ENCODE peak calls at places on chromosomes 11 and 22, in seven cellular contexts. J is tibial nerve; S is stomach; U is cardiac muscle cell; G is suprapubic skin; Y is right atrium auricular region; O is CD8-positive, alpha-beta memory T cell. B is an unnamed sample. For H3K27me3, the result is how much of the 10 kb centered on the place peaks cover.

GRCh38 chr11:20880094-20880493 is 210.7 kb downstream of the NELL1 start:
- DNase-seq in J (no peak), S (no peak), U (no peak), G (no peak), Y (no peak), O (no peak), B (no peak)

GRCh38 chr11:101448881-101449442 is 134.8 kb downstream of the TRPC6 start:
- DNase-seq in J (no peak), S (no peak), U (no peak), G (no peak), Y (no peak), O (no peak), B (no peak)

GRCh38 chr11:27254744-27255446 is 108.1 kb downstream of the CCDC34 start:
- DNase-seq in J (no peak), S (no peak), U (peak), G (no peak), Y (no peak), O (no peak), B (no peak)

GRCh38 chr11:58286249-58286648 is 18.2 kb upstream of the OR10W1 start:
- DNase-seq in J (no peak), S (no peak), U (peak), G (no peak), Y (no peak), O (no peak), B (no peak)

GRCh38 chr22:47139790-47140119 is 377.3 kb downstream of the TBC1D22A start:
- DNase-seq in J (no peak), S (no peak), U (no peak), G (no peak), Y (no peak), O (no peak), B (no peak)

GRCh38 chr11:34274712-34275398 is 83.0 kb downstream of the ABTB2 start:
- DNase-seq in J (peak), S (peak), U (peak), G (peak), Y (peak), O (no peak), B (peak)

GRCh38 chr11:62431171-62431895 is 12.5 kb downstream of the SCGB1A1 start:
- DNase-seq in J (no peak), S (no peak), U (peak), G (no peak), Y (no peak), O (no peak), B (peak)

GRCh38 chr22:36331912-36332622 is 55.7 kb downstream of the MYH9 start:
- DNase-seq in J (peak), S (peak), U (peak), G (no peak), Y (peak), O (peak), B (peak)

GRCh38 chr11:6654281-6655019 is 1.2 kb downstream of the DCHS1 start:
- DNase-seq in J (no peak), S (no peak), U (no peak), G (no peak), Y (no peak), O (no peak), B (no peak)

GRCh38 chr11:119236490-119236889 is 30.4 kb downstream of the CBL start:
- DNase-seq in J (no peak), S (no peak), U (peak), G (no peak), Y (no peak), O (no peak), B (no peak)

GRCh38 chr11:132307309-132308020 is 937.0 kb downstream of the NTM start:
- DNase-seq in J (no peak), S (no peak), U (no peak), G (no peak), Y (peak), O (no peak), B (no peak)

GRCh38 chr11:19201737-19202605 is at the start of gene CSRP3:
- DNase-seq in J (no peak), S (no peak), U (no peak), G (no peak), Y (peak), O (no peak), B (no peak)

GRCh38 chr11:26331911-26332571 is at the start of gene ANO3:
- DNase-seq in J (no peak), S (peak), U (peak), G (no peak), Y (no peak), O (no peak), B (peak)

GRCh38 chr11:83693279-83693992 is 407.3 kb upstream of the CCDC90B start:
- DNase-seq in J (no peak), S (no peak), U (no peak), G (no peak), Y (no peak), O (no peak), B (no peak)

GRCh38 chr22:31192513-31192912 is 19.6 kb upstream of the LIMK2 start:
- DNase-seq in J (no peak), S (no peak), U (peak), G (no peak), Y (no peak), O (no peak), B (no peak)

GRCh38 chr11:92653448-92653847 is 316.0 kb upstream of the MTNR1B start:
- DNase-seq in J (no peak), S (no peak), U (no peak), G (no peak), Y (no peak), O (no peak), B (no peak)

GRCh38 chr11:45041556-45041955 is 90.9 kb upstream of the TP53I11 start:
- DNase-seq in J (no peak), S (no peak), U (no peak), G (no peak), Y (no peak), O (no peak), B (no peak)

GRCh38 chr22:22545084-22545483 is 14.0 kb downstream of the PRAME start:
- DNase-seq in J (no peak), S (no peak), U (no peak), G (no peak), Y (no peak), O (no peak), B (no peak)

GRCh38 chr11:22041039-22041438 is 151.8 kb upstream of the ANO5 start:
- DNase-seq in J (no peak), S (no peak), U (no peak), G (no peak), Y (no peak), O (no peak), B (no peak)

GRCh38 chr11:22042081-22042480 is 150.8 kb upstream of the ANO5 start:
- DNase-seq in J (no peak), S (no peak), U (no peak), G (no peak), Y (no peak), O (no peak), B (no peak)

GRCh38 chr11:22049276-22049675 is 143.6 kb upstream of the ANO5 start:
- DNase-seq in J (no peak), S (no peak), U (no peak), G (no peak), Y (no peak), O (no peak), B (no peak)

GRCh38 chr11:22044126-22044525 is 148.8 kb upstream of the ANO5 start:
- DNase-seq in J (no peak), S (no peak), U (no peak), G (no peak), Y (no peak), O (no peak), B (no peak)
- H3K4me3 ChIP-seq in J (no peak), S (no peak), U (no peak), G (no peak), Y (no peak), O (no peak), B (no peak)

GRCh38 chr11:69909561-69910518 is 90.6 kb upstream of the FGF3 start:
- DNase-seq in J (no peak), S (no peak), U (no peak), G (no peak), Y (no peak), O (no peak), B (no peak)
- H3K27me3 ChIP-seq in J (under half), S (under half), U (under half), G (under half), Y (under half), O (under half), B (under half)

GRCh38 chr11:46357483-46357936 is 10.2 kb downstream of the DGKZ start:
- DNase-seq in J (no peak), S (peak), U (no peak), G (no peak), Y (no peak), O (no peak), B (no peak)
- H3K4me3 ChIP-seq in J (no peak), S (no peak), U (no peak), G (no peak), Y (no peak), O (no peak), B (no peak)

GRCh38 chr22:19495562-19496323 is 16.0 kb downstream of the CDC45 start:
- DNase-seq in J (no peak), S (no peak), U (peak), G (no peak), Y (no peak), O (no peak), B (no peak)
- H3K27me3 ChIP-seq in J (under half), S (under half), U (under half), G (under half), Y (under half), O (under half), B (under half)

GRCh38 chr11:43706631-43707030 is 26.1 kb downstream of the HSD17B12 start:
- DNase-seq in J (no peak), S (no peak), U (no peak), G (no peak), Y (no peak), O (no peak), B (no peak)

GRCh38 chr11:43712676-43713075 is 32.1 kb downstream of the HSD17B12 start:
- DNase-seq in J (no peak), S (no peak), U (no peak), G (no peak), Y (no peak), O (no peak), B (no peak)

GRCh38 chr11:43709689-43710088 is 29.2 kb downstream of the HSD17B12 start:
- DNase-seq in J (no peak), S (no peak), U (no peak), G (no peak), Y (no peak), O (no peak), B (no peak)

GRCh38 chr11:43708776-43709175 is 28.2 kb downstream of the HSD17B12 start:
- DNase-seq in J (no peak), S (no peak), U (peak), G (no peak), Y (no peak), O (no peak), B (no peak)
- H3K4me3 ChIP-seq in J (no peak), S (no peak), U (no peak), G (no peak), Y (no peak), O (no peak), B (no peak)

DNA sequence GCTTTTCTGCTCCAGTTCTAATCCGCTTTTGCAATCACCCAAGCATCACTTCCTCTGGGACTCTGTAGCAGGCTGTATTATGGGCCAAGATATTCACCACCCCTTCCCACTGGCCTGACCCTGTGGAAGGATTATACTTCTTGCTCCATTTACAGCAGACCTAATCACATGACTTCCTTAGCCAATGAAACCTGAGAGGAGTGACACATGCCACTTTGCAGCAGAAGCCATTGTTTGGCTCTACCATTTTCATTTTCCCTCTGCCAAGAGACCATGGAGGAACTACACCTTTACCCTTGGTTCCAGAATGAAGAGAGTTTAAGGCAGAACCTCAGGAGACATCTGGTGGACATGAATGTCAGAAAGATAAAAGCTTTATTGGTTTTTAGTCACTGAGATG is 134.9 kb upstream of the HSD17B12 start:
- DNase-seq in J (no peak), S (no peak), U (no peak), G (no peak), Y (no peak), O (no peak), B (no peak)
- H3K27me3 ChIP-seq in J (under half), S (under half), U (under half), G (under half), Y (under half), O (under half), B (under half)

B was measured in MG63.